ENCODE peak calls at places on chromosomes 2 and 18, in seven cellular contexts. One of them, this sample, is unnamed.

GRCh38 chr18:78069784-78070664 is 820.4 kb downstream of the GALR1 start:
- DNase-seq in MM.1S: no peak
- DNase-seq in upper lobe of left lung: peak; percentile 45
- DNase-seq in kidney: no peak
- DNase-seq in fibroblast of lung: no peak
- DNase-seq in trophoblast cell: no peak
- DNase-seq in hepatocyte: peak; percentile 34
- DNase-seq in this sample: no peak

GRCh38 chr2:88253997-88254396 is 83.9 kb downstream of the THNSL2 start:
- DNase-seq in MM.1S: no peak
- DNase-seq in upper lobe of left lung: no peak
- DNase-seq in kidney: no peak
- DNase-seq in fibroblast of lung: no peak
- DNase-seq in trophoblast cell: no peak
- DNase-seq in hepatocyte: no peak
- DNase-seq in this sample: no peak

GRCh38 chr2:64325852-64326577 is 127.9 kb upstream of the LGALSL start:
- DNase-seq in MM.1S: peak; percentile 95
- DNase-seq in upper lobe of left lung: no peak
- DNase-seq in kidney: no peak
- DNase-seq in fibroblast of lung: no peak
- DNase-seq in trophoblast cell: no peak
- DNase-seq in hepatocyte: no peak
- DNase-seq in this sample: no peak

GRCh38 chr18:24656571-24656971 is 196.1 kb downstream of the HRH4 start:
- DNase-seq in MM.1S: no peak
- DNase-seq in upper lobe of left lung: no peak
- DNase-seq in kidney: no peak
- DNase-seq in fibroblast of lung: peak; percentile 91
- DNase-seq in trophoblast cell: no peak
- DNase-seq in hepatocyte: no peak
- DNase-seq in this sample: no peak

GRCh38 chr2:212711851-212712250 is 173.2 kb upstream of the ERBB4 start:
- DNase-seq in MM.1S: no peak
- DNase-seq in upper lobe of left lung: no peak
- DNase-seq in kidney: no peak
- DNase-seq in fibroblast of lung: peak; percentile 63
- DNase-seq in trophoblast cell: peak; percentile 88
- DNase-seq in hepatocyte: no peak
- DNase-seq in this sample: no peak

GRCh38 chr2:179692610-179693009 is 168.8 kb downstream of the ZNF385B start:
- DNase-seq in MM.1S: no peak
- DNase-seq in upper lobe of left lung: no peak
- DNase-seq in kidney: no peak
- DNase-seq in fibroblast of lung: no peak
- DNase-seq in trophoblast cell: no peak
- DNase-seq in hepatocyte: no peak
- DNase-seq in this sample: no peak

GRCh38 chr2:74747411-74748080 is 86.4 kb upstream of the HK2 start:
- DNase-seq in MM.1S: no peak
- DNase-seq in upper lobe of left lung: no peak
- DNase-seq in kidney: no peak
- DNase-seq in fibroblast of lung: peak; percentile 77
- DNase-seq in trophoblast cell: peak; percentile 80
- DNase-seq in hepatocyte: peak; percentile 50
- DNase-seq in this sample: no peak

GRCh38 chr2:30332791-30333453 is 101.6 kb downstream of the LBH start:
- DNase-seq in MM.1S: no peak
- DNase-seq in upper lobe of left lung: no peak
- DNase-seq in kidney: no peak
- DNase-seq in fibroblast of lung: no peak
- DNase-seq in trophoblast cell: no peak
- DNase-seq in hepatocyte: no peak
- DNase-seq in this sample: no peak

GRCh38 chr2:212997526-212998020 is 153.8 kb downstream of the IKZF2 start:
- DNase-seq in MM.1S: no peak
- DNase-seq in upper lobe of left lung: no peak
- DNase-seq in kidney: no peak
- DNase-seq in fibroblast of lung: no peak
- DNase-seq in trophoblast cell: no peak
- DNase-seq in hepatocyte: no peak
- DNase-seq in this sample: no peak

GRCh38 chr2:44802409-44803099 is 138.9 kb upstream of the SIX3 start:
- DNase-seq in MM.1S: no peak
- DNase-seq in upper lobe of left lung: no peak
- DNase-seq in kidney: no peak
- DNase-seq in fibroblast of lung: no peak
- DNase-seq in trophoblast cell: peak; percentile 37
- DNase-seq in hepatocyte: no peak
- DNase-seq in this sample: no peak

GRCh38 chr2:136295168-136295567 is 177.2 kb upstream of the CXCR4 start:
- DNase-seq in MM.1S: no peak
- DNase-seq in upper lobe of left lung: no peak
- DNase-seq in kidney: no peak
- DNase-seq in fibroblast of lung: no peak
- DNase-seq in trophoblast cell: no peak
- DNase-seq in hepatocyte: no peak
- DNase-seq in this sample: no peak

GRCh38 chr2:29598978-29599377 is 322.4 kb downstream of the ALK start:
- DNase-seq in MM.1S: no peak
- DNase-seq in upper lobe of left lung: no peak
- DNase-seq in kidney: no peak
- DNase-seq in fibroblast of lung: no peak
- DNase-seq in trophoblast cell: no peak
- DNase-seq in hepatocyte: no peak
- DNase-seq in this sample: no peak

GRCh38 chr2:50004667-50005066 is 850.4 kb upstream of the FSHR start:
- DNase-seq in MM.1S: no peak
- DNase-seq in upper lobe of left lung: no peak
- DNase-seq in kidney: no peak
- DNase-seq in fibroblast of lung: no peak
- DNase-seq in trophoblast cell: peak; percentile 19
- DNase-seq in hepatocyte: no peak
- DNase-seq in this sample: no peak

GRCh38 chr18:54671291-54671881 is 80.3 kb downstream of the DYNAP start:
- DNase-seq in MM.1S: peak; percentile 35
- DNase-seq in upper lobe of left lung: no peak
- DNase-seq in kidney: no peak
- DNase-seq in fibroblast of lung: peak; percentile 62
- DNase-seq in trophoblast cell: peak; percentile 86
- DNase-seq in hepatocyte: peak; percentile 52
- DNase-seq in this sample: no peak

GRCh38 chr2:232339121-232340081 is 39.1 kb upstream of the ALPP start:
- DNase-seq in MM.1S: no peak
- DNase-seq in upper lobe of left lung: peak; percentile 19
- DNase-seq in kidney: peak; percentile 64
- DNase-seq in fibroblast of lung: no peak
- DNase-seq in trophoblast cell: no peak
- DNase-seq in hepatocyte: no peak
- DNase-seq in this sample: no peak

GRCh38 chr18:55275042-55275897 is 312.7 kb downstream of the TCF4 start:
- DNase-seq in MM.1S: peak; percentile 28
- DNase-seq in upper lobe of left lung: no peak
- DNase-seq in kidney: no peak
- DNase-seq in fibroblast of lung: peak; percentile 92
- DNase-seq in trophoblast cell: peak; percentile 50
- DNase-seq in hepatocyte: no peak
- DNase-seq in this sample: no peak

GRCh38 chr2:130913891-130914290 is 77.2 kb downstream of the ARHGEF4 start:
- DNase-seq in MM.1S: no peak
- DNase-seq in upper lobe of left lung: no peak
- DNase-seq in kidney: no peak
- DNase-seq in fibroblast of lung: no peak
- DNase-seq in trophoblast cell: no peak
- DNase-seq in hepatocyte: no peak
- DNase-seq in this sample: no peak

GRCh38 chr2:186274936-186275575 is 211.0 kb upstream of the ZC3H15 start:
- DNase-seq in MM.1S: no peak
- DNase-seq in upper lobe of left lung: no peak
- DNase-seq in kidney: no peak
- DNase-seq in fibroblast of lung: peak; percentile 44
- DNase-seq in trophoblast cell: peak; percentile 61
- DNase-seq in hepatocyte: no peak
- DNase-seq in this sample: no peak

GRCh38 chr2:53268086-53268485 is 499.5 kb upstream of the CHAC2 start:
- DNase-seq in MM.1S: peak; percentile 85
- DNase-seq in upper lobe of left lung: no peak
- DNase-seq in kidney: no peak
- DNase-seq in fibroblast of lung: no peak
- DNase-seq in trophoblast cell: peak; percentile 18
- DNase-seq in hepatocyte: no peak
- DNase-seq in this sample: no peak

GRCh38 chr18:79933765-79934164 is 17.7 kb downstream of the SLC66A2 start:
- DNase-seq in MM.1S: no peak
- DNase-seq in upper lobe of left lung: peak; percentile 19
- DNase-seq in kidney: peak; percentile 26
- DNase-seq in fibroblast of lung: no peak
- DNase-seq in trophoblast cell: peak; percentile 89
- DNase-seq in hepatocyte: peak; percentile 67
- DNase-seq in this sample: no peak

GRCh38 chr2:65299246-65299645 is 71.6 kb downstream of the ACTR2 start:
- DNase-seq in MM.1S: no peak
- DNase-seq in upper lobe of left lung: no peak
- DNase-seq in kidney: no peak
- DNase-seq in fibroblast of lung: peak; percentile 43
- DNase-seq in trophoblast cell: no peak
- DNase-seq in hepatocyte: no peak
- DNase-seq in this sample: no peak

GRCh38 chr2:102204638-102205037 is 17.8 kb downstream of the IL1RL2 start:
- DNase-seq in MM.1S: no peak
- DNase-seq in upper lobe of left lung: no peak
- DNase-seq in kidney: no peak
- DNase-seq in fibroblast of lung: no peak
- DNase-seq in trophoblast cell: no peak
- DNase-seq in hepatocyte: no peak
- DNase-seq in this sample: no peak

GRCh38 chr18:49778826-49779465 is 34.4 kb downstream of the ACAA2 start:
- DNase-seq in MM.1S: no peak
- DNase-seq in upper lobe of left lung: no peak
- DNase-seq in kidney: no peak
- DNase-seq in fibroblast of lung: no peak
- DNase-seq in trophoblast cell: no peak
- DNase-seq in hepatocyte: no peak
- DNase-seq in this sample: no peak

DNA sequence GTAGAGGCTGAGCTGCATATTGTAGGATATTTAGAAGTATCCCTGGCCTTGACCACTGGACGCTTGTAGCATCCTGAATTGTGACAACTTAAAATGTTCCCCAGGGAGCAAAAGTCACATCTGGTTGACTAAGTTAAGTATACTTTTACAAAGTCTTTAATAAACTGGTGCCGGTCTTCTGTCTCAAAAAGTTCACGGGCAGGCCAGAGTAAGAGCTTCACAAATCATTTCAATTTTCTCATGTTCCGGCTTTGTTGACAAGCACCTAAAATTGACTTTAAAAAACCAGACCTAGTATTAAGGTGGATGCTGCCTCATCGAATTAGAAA is 18.3 kb downstream of the ATP8B1 start:
- DNase-seq in MM.1S: no peak
- DNase-seq in upper lobe of left lung: no peak
- DNase-seq in kidney: no peak
- DNase-seq in fibroblast of lung: no peak
- DNase-seq in trophoblast cell: no peak
- DNase-seq in hepatocyte: no peak
- DNase-seq in this sample: no peak
- H3K4me1 ChIP-seq in MM.1S: no peaks in the 10 kb centered on the region
- H3K4me1 ChIP-seq in upper lobe of left lung: peaks cover 21% of the 10 kb centered on the region
- H3K4me1 ChIP-seq in kidney: peaks cover 15% of the 10 kb centered on the region
- H3K4me1 ChIP-seq in fibroblast of lung: peaks cover 34% of the 10 kb centered on the region
- H3K4me1 ChIP-seq in trophoblast cell: peaks cover 3% of the 10 kb centered on the region
- H3K4me1 ChIP-seq in hepatocyte: peaks cover 21% of the 10 kb centered on the region
- H3K4me1 ChIP-seq in this sample: peaks cover 85% of the 10 kb centered on the region

DNA sequence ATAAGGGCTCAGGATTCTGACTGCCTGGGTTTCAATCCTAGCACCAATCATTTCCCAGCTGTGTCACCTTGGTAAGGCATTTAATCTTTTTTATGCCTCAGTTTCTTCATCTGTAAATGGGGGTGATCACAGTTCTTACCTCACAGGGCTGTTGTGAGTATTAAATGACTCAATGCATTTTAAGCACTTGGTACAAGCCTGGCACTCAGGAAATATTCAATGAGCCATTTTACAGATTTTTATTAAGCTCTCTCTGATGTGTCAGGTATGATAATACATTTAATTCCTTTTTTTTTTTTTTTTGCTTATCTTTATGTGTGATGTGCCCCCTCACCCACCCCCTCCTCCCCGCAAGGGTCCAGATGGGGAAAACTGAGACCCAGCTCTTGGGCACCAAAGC is 12.0 kb downstream of the SPEG start:
- DNase-seq in MM.1S: no peak
- DNase-seq in upper lobe of left lung: no peak
- DNase-seq in kidney: no peak
- DNase-seq in fibroblast of lung: no peak
- DNase-seq in trophoblast cell: no peak
- DNase-seq in hepatocyte: no peak
- DNase-seq in this sample: no peak
- H3K27ac ChIP-seq in MM.1S: no peak overlapping the region
- H3K27ac ChIP-seq in upper lobe of left lung: no peak overlapping the region
- H3K27ac ChIP-seq in kidney: no peak overlapping the region
- H3K27ac ChIP-seq in fibroblast of lung: no peak overlapping the region
- H3K27ac ChIP-seq in trophoblast cell: no peak overlapping the region
- H3K27ac ChIP-seq in hepatocyte: no peak overlapping the region
- H3K27ac ChIP-seq in this sample: peak overlapping the region; percentile 53

GRCh38 chr2:16201876-16202642 is 261.7 kb downstream of the MYCN start:
- DNase-seq in MM.1S: no peak
- DNase-seq in upper lobe of left lung: no peak
- DNase-seq in kidney: no peak
- DNase-seq in fibroblast of lung: no peak
- DNase-seq in trophoblast cell: no peak
- DNase-seq in hepatocyte: no peak
- DNase-seq in this sample: no peak
- H3K9me3 ChIP-seq in MM.1S: no peaks in the 10 kb centered on the region
- H3K9me3 ChIP-seq in upper lobe of left lung: no peaks in the 10 kb centered on the region
- H3K9me3 ChIP-seq in kidney: no peaks in the 10 kb centered on the region
- H3K9me3 ChIP-seq in fibroblast of lung: no peaks in the 10 kb centered on the region
- H3K9me3 ChIP-seq in trophoblast cell: peaks cover 2% of the 10 kb centered on the region
- H3K9me3 ChIP-seq in hepatocyte: no peaks in the 10 kb centered on the region
- H3K9me3 ChIP-seq in this sample: no peaks in the 10 kb centered on the region

GRCh38 chr2:98658816-98659486 is 50.6 kb downstream of the UNC50 start:
- DNase-seq in MM.1S: no peak
- DNase-seq in upper lobe of left lung: no peak
- DNase-seq in kidney: no peak
- DNase-seq in fibroblast of lung: no peak
- DNase-seq in trophoblast cell: no peak
- DNase-seq in hepatocyte: no peak
- DNase-seq in this sample: no peak

GRCh38 chr2:98663521-98664090 is 55.2 kb downstream of the UNC50 start:
- DNase-seq in MM.1S: no peak
- DNase-seq in upper lobe of left lung: no peak
- DNase-seq in kidney: no peak
- DNase-seq in fibroblast of lung: no peak
- DNase-seq in trophoblast cell: no peak
- DNase-seq in hepatocyte: no peak
- DNase-seq in this sample: no peak

GRCh38 chr2:98665638-98666037 is 57.2 kb downstream of the UNC50 start:
- DNase-seq in MM.1S: no peak
- DNase-seq in upper lobe of left lung: no peak
- DNase-seq in kidney: no peak
- DNase-seq in fibroblast of lung: no peak
- DNase-seq in trophoblast cell: no peak
- DNase-seq in hepatocyte: no peak
- DNase-seq in this sample: no peak

GRCh38 chr2:98669675-98670074 is 61.3 kb downstream of the MGAT4A start:
- DNase-seq in MM.1S: no peak
- DNase-seq in upper lobe of left lung: no peak
- DNase-seq in kidney: no peak
- DNase-seq in fibroblast of lung: peak; percentile 4
- DNase-seq in trophoblast cell: peak; percentile 24
- DNase-seq in hepatocyte: no peak
- DNase-seq in this sample: no peak

GRCh38 chr2:98664323-98664722 is 55.9 kb downstream of the UNC50 start:
- DNase-seq in MM.1S: no peak
- DNase-seq in upper lobe of left lung: peak; percentile 70
- DNase-seq in kidney: no peak
- DNase-seq in fibroblast of lung: peak; percentile 3
- DNase-seq in trophoblast cell: peak; percentile 96
- DNase-seq in hepatocyte: no peak
- DNase-seq in this sample: no peak
- H3K4me1 ChIP-seq in MM.1S: no peaks in the 10 kb centered on the region
- H3K4me1 ChIP-seq in upper lobe of left lung: peaks cover 3% of the 10 kb centered on the region
- H3K4me1 ChIP-seq in kidney: no peaks in the 10 kb centered on the region
- H3K4me1 ChIP-seq in fibroblast of lung: no peaks in the 10 kb centered on the region
- H3K4me1 ChIP-seq in trophoblast cell: no peaks in the 10 kb centered on the region
- H3K4me1 ChIP-seq in hepatocyte: no peaks in the 10 kb centered on the region
- H3K4me1 ChIP-seq in this sample: no peaks in the 10 kb centered on the region